ENCODE peak calls at places on chromosome 16, in four cellular contexts. S is right atrium auricular region, R is right lobe of liver, T is tibial nerve. J is an unnamed sample.

GRCh38 chr16:6549415-6549814 is 783.2 kb upstream of the RBFOX1 start:
- DNase-seq in S (no peak), R (no peak), T (no peak), J (no peak)

GRCh38 chr16:30761427-30761927 is 385 bp downstream of the CFAP119 start:
- DNase-seq in S (no peak), R (no peak), T (no peak), J (no peak)

GRCh38 chr16:72959301-72959996 is 88.5 kb downstream of the ZFHX3 start:
- DNase-seq in S (no peak), R (no peak), T (no peak), J (no peak)

GRCh38 chr16:65117701-65118448 is 4.0 kb downstream of the CDH11 start:
- DNase-seq in S (peak), R (peak), T (peak), J (peak)

GRCh38 chr16:65908568-65908967 is 457.9 kb upstream of the CDH5 start:
- DNase-seq in S (no peak), R (no peak), T (no peak), J (no peak)

GRCh38 chr16:2675714-2676113 is 6.6 kb upstream of the KCTD5 start:
- DNase-seq in S (no peak), R (no peak), T (no peak), J (no peak)

GRCh38 chr16:27383511-27384243 is 18.3 kb upstream of the IL21R start:
- DNase-seq in S (no peak), R (peak), T (no peak), J (peak)

GRCh38 chr16:14092579-14092978 is 21.5 kb downstream of the MRTFB start:
- DNase-seq in S (no peak), R (no peak), T (no peak), J (no peak)

GRCh38 chr16:13957197-13958078 is 37.5 kb downstream of the ERCC4 start:
- DNase-seq in S (peak), R (peak), T (peak), J (no peak)

GRCh38 chr16:21116148-21116693 is 34.4 kb downstream of the DNAH3 start:
- DNase-seq in S (peak), R (no peak), T (no peak), J (no peak)

GRCh38 chr16:2151188-2152091 is 3.0 kb downstream of the RAB26 start:
- DNase-seq in S (no peak), R (no peak), T (no peak), J (no peak)

GRCh38 chr16:53549970-53550406 is 47.0 kb upstream of the AKTIP start:
- DNase-seq in S (peak), R (peak), T (peak), J (no peak)

GRCh38 chr16:15835136-15835878 is 21.5 kb downstream of the MYH11 start:
- DNase-seq in S (no peak), R (no peak), T (no peak), J (no peak)

GRCh38 chr16:15833551-15833950 is 23.3 kb downstream of the MYH11 start:
- DNase-seq in S (no peak), R (no peak), T (no peak), J (no peak)

GRCh38 chr16:15830832-15831451 is 25.9 kb downstream of the MYH11 start:
- DNase-seq in S (no peak), R (no peak), T (no peak), J (no peak)

GRCh38 chr16:15829460-15829859 is 27.4 kb downstream of the MYH11 start:
- DNase-seq in S (peak), R (peak), T (peak), J (no peak)

DNA sequence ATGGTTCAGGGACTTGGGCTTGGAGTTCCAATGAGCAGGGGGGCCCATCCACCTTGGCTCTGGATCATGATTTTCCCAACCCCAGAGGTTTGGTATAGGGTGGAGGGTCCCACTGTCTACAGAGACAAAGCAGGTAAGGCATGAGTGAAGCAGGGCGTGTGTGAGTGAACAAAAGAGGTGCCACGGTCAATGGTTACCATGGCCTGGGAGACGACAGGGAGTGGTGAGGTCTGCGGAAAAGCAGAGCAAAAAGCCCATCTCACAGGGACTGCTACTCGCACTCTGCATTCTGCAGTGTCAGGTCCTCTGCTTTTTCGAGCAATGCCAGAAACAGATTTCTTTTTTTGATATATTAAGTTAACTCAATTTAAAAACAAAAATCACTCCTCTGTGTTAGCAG is 24.6 kb downstream of the MYH11 start:
- DNase-seq in S (no peak), R (no peak), T (no peak), J (no peak)
- H3K27ac ChIP-seq in S (no peak), R (no peak), T (no peak), J (no peak)

DNA sequence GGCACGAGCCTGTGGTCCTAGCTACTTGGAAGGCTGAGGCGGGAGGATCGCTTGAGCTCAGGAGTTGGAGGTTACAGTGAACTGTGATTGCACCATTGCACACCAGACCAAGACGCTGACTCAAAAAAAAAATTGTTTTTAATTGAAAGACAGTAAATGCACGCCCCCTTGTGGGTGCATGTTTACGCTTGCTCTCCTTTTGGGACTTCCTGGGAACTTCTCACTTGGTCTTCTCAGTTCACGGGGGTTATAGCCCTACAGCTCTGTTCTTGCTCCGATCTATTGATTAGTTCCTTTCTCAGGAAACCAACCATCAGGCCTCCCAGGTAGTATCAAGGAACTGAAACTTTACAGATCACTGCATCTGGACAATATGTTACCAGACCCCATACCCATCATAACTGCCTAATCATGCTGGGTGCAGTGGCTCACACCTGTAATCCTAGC is 14.2 kb upstream of the RIPOR1 start:
- DNase-seq in S (peak), R (peak), T (peak), J (no peak)
- TF ChIP-seq CTCF in S (peak), R (peak), T (peak), J (peak)

GRCh38 chr16:86899757-86900156 is 321.4 kb downstream of the FOXL1 start:
- DNase-seq in S (no peak), R (no peak), T (no peak), J (no peak)
- H3K27ac ChIP-seq in S (no peak), R (no peak), T (no peak), J (no peak)

DNA sequence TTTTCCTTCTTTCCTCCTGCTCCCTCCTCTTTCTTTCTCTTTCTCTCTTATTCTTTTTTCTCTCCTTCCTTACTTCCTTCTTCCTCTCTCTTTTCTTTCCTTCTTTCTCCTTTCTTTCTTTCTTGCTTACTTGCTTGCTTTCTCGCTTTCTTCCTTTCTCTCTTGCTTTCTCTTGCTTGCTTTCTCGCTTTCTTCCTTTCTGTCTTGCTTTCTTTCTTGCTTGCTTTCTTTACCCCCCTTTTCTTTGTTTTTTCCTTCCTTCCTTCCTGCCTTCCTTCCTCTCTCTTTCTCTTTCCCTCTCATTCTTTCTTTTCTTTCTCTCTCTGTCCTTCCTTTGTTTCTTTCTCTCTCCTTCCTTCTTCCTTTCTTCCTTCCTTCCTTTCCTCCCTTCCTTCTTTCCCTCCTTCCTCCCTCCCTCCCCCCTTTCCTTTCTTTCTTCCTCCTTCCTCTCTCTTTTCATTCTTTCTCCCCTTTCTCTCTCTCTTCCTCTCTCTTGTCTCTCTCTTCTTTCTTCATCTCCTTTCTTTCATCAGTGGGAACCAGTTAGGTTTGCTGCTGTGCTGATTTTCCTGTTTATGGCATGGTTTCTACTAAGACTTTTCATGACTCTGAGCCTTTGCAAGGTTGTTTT is 142.9 kb upstream of the CACNG3 start:
- DNase-seq in S (no peak), R (no peak), T (no peak), J (no peak)
- TF ChIP-seq CTCF in S (no peak), R (no peak), T (no peak), J (no peak)

GRCh38 chr16:84528317-84528716 is 23.9 kb upstream of the MEAK7 start:
- DNase-seq in S (no peak), R (no peak), T (no peak), J (no peak)

GRCh38 chr16:84530590-84530989 is 26.1 kb upstream of the MEAK7 start:
- DNase-seq in S (no peak), R (no peak), T (no peak), J (no peak)

GRCh38 chr16:84526794-84527485 is 22.5 kb upstream of the MEAK7 start:
- DNase-seq in S (no peak), R (no peak), T (no peak), J (no peak)

GRCh38 chr16:84529607-84530006 is 25.1 kb upstream of the MEAK7 start:
- DNase-seq in S (no peak), R (no peak), T (no peak), J (no peak)

DNA sequence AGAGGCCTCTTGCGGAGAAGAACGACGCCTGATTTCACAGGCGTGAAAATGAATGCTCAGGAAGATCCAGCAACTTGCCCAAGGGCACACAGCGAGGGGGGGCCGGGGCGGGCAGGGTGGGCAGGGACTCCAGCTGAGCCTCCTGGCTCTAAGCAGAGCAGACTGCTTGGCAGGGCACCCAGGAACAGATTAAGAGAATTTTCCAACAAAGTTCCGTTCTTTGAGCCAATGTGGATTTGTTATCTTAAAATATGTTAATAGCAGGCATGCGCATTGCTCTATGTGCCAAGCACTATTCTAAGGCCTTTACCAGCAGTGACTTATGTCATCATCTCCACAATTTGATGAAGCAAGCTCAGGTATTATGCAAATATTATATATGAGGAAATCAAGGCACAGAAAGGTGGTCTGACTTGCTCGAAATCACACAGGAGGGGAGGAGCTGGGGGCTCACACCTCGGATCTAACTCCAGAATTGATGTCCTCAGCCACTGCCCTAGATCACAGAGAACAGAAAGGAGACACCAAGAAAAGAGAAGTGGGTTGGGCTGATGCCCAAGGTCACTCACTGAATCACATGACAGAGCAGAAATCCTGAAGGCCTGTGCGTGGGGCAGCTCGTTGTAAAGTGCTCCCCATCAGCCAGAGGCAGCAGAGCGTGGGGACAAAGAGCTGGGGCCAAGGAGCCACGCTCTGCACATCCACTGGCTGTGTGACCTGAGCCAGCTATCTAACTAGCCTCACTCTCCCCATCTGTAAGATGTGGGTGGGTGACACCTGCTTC is 23.2 kb upstream of the MEAK7 start:
- DNase-seq in S (no peak), R (no peak), T (no peak), J (no peak)
- H3K27ac ChIP-seq in S (peak), R (no peak), T (no peak), J (peak)

GRCh38 chr16:9778879-9779278 is 403.3 kb downstream of the GRIN2A start:
- DNase-seq in S (no peak), R (no peak), T (no peak), J (no peak)
- TF ChIP-seq CTCF in S (no peak), R (no peak), T (no peak), J (no peak)

GRCh38 chr16:68529931-68530667 is 9.0 kb upstream of the ZFP90 start:
- DNase-seq in S (peak), R (peak), T (peak), J (peak)
- H3K27ac ChIP-seq in S (peak), R (no peak), T (no peak), J (no peak)

GRCh38 chr16:29680180-29680598 is 1.2 kb downstream of the QPRT start:
- DNase-seq in S (no peak), R (no peak), T (no peak), J (no peak)

GRCh38 chr16:29674188-29674587 is 4.8 kb upstream of the QPRT start:
- DNase-seq in S (peak), R (no peak), T (peak), J (no peak)

GRCh38 chr16:29675811-29676643 is 3.0 kb upstream of the QPRT start:
- DNase-seq in S (no peak), R (no peak), T (no peak), J (no peak)

GRCh38 chr16:29678691-29679267 is at the start of gene QPRT:
- DNase-seq in S (no peak), R (peak), T (no peak), J (no peak)

GRCh38 chr16:29676989-29677388 is 2.0 kb upstream of the QPRT start:
- DNase-seq in S (no peak), R (no peak), T (no peak), J (no peak)
- TF ChIP-seq CTCF in S (no peak), R (no peak), T (no peak), J (no peak)

GRCh38 chr16:70482624-70483023 is 28.2 kb downstream of the FCSK start:
- DNase-seq in S (no peak), R (no peak), T (no peak), J (no peak)
- H3K27ac ChIP-seq in S (no peak), R (no peak), T (no peak), J (no peak)

GRCh38 chr16:77916111-77916510 is 106.2 kb upstream of the CLEC3A start:
- DNase-seq in S (no peak), R (no peak), T (no peak), J (no peak)
- TF ChIP-seq CTCF in S (no peak), R (no peak), T (no peak), J (no peak)

J was measured in vagina.